ENCODE peak calls at places on chromosome 21, in ten cellular contexts. L is NCI-H748 treated with DMSO at 0.1 percent for 48 hours; K is stimulated activated CD4-positive, alpha-beta T cell treated with anti-CD3 and anti-CD28 coated beads, Interleukin-4, amount 100 ng/mL, for 24 hours; Q is coronary artery; Y is activated CD4-positive, alpha-beta T cell treated with anti-CD3 and anti-CD28 coated beads, Interleukin-2, amount 50 U/mL, for 24 hours; D is T-helper 1 cell; V is activated CD4-positive, CD25-positive, alpha-beta regulatory T cell; X is HCT116; E is foreskin keratinocyte; U is tibial artery. F is an unnamed sample.

GRCh38 chr21:46406001-46406400 is 52.7 kb upstream of the DIP2A start:
- DNase-seq in L (no peak), K (no peak), Q (no peak), Y (no peak), D (no peak), V (no peak), X (no peak), E (no peak), U (no peak), F (no peak)

GRCh38 chr21:34530264-34530663 is 18.3 kb upstream of the KCNE1 start:
- DNase-seq in L (no peak), K (no peak), Q (no peak), Y (no peak), D (no peak), V (no peak), X (no peak), E (no peak), U (no peak), F (no peak)

GRCh38 chr21:16851054-16851453 is 661.8 kb upstream of the CXADR start:
- DNase-seq in L (no peak), K (no peak), Q (no peak), Y (no peak), D (no peak), V (no peak), X (no peak), E (no peak), U (no peak), F (no peak)

GRCh38 chr21:42221581-42222345 is 2.8 kb downstream of the ABCG1 start:
- DNase-seq in L (no peak), K (no peak), Q (peak; percentile 73), Y (no peak), D (no peak), V (no peak), X (no peak), E (no peak), U (no peak), F (peak; percentile 23)

GRCh38 chr21:45514311-45515021 is 27.8 kb downstream of the SLC19A1 start:
- DNase-seq in L (no peak), K (no peak), Q (no peak), Y (no peak), D (no peak), V (no peak), X (no peak), E (no peak), U (peak; percentile 66), F (no peak)

GRCh38 chr21:43864313-43864805 is 664 bp upstream of the AGPAT3 start:
- DNase-seq in L (no peak), K (peak; percentile 40), Q (no peak), Y (peak; percentile 18), D (peak; percentile 17), V (no peak), X (peak; percentile 60), E (no peak), U (no peak), F (no peak)

GRCh38 chr21:45613881-45614280 is 29.6 kb upstream of the PCBP3 start:
- DNase-seq in L (no peak), K (no peak), Q (no peak), Y (no peak), D (no peak), V (no peak), X (no peak), E (no peak), U (peak; percentile 5), F (no peak)

GRCh38 chr21:45763074-45763473 is 119.5 kb downstream of the PCBP3 start:
- DNase-seq in L (no peak), K (no peak), Q (no peak), Y (no peak), D (no peak), V (no peak), X (no peak), E (no peak), U (no peak), F (no peak)

GRCh38 chr21:23543334-23543733 is 2063.9 kb downstream of the MRPL39 start:
- DNase-seq in L (no peak), K (no peak), Q (no peak), Y (no peak), D (no peak), V (no peak), X (no peak), E (no peak), U (no peak), F (no peak)

GRCh38 chr21:15293251-15293650 is 228.5 kb upstream of the NRIP1 start:
- DNase-seq in L (no peak), K (no peak), Q (no peak), Y (no peak), D (no peak), V (no peak), X (peak; percentile 15), E (peak; percentile 90), U (no peak), F (no peak)

GRCh38 chr21:39313042-39313456 is 383 bp downstream of the BRWD1 start:
- DNase-seq in L (no peak), K (no peak), Q (peak; percentile 81), Y (no peak), D (peak; percentile 31), V (peak; percentile 52), X (no peak), E (no peak), U (peak; percentile 66), F (no peak)

GRCh38 chr21:34887729-34888568 is 161.2 kb downstream of the RUNX1 start:
- DNase-seq in L (peak; percentile 38), K (peak; percentile 94), Q (peak; percentile 92), Y (peak; percentile 77), D (peak; percentile 79), V (peak; percentile 79), X (no peak), E (peak; percentile 81), U (peak; percentile 88), F (no peak)

GRCh38 chr21:41923641-41924342 is 30.0 kb downstream of the C2CD2 start:
- DNase-seq in L (no peak), K (no peak), Q (peak; percentile 82), Y (no peak), D (no peak), V (no peak), X (no peak), E (no peak), U (peak; percentile 76), F (no peak)

GRCh38 chr21:36835383-36835795 is 131.1 kb downstream of the HLCS start:
- DNase-seq in L (no peak), K (no peak), Q (no peak), Y (no peak), D (no peak), V (no peak), X (no peak), E (no peak), U (no peak), F (no peak)

GRCh38 chr21:46423546-46424061 is 35.1 kb upstream of the DIP2A start:
- DNase-seq in L (no peak), K (no peak), Q (no peak), Y (no peak), D (no peak), V (no peak), X (no peak), E (no peak), U (no peak), F (no peak)

GRCh38 chr21:45850181-45850580 is 131.4 kb upstream of the COL6A1 start:
- DNase-seq in L (no peak), K (no peak), Q (no peak), Y (no peak), D (no peak), V (no peak), X (no peak), E (no peak), U (no peak), F (no peak)

GRCh38 chr21:28127390-28127789 is 865.3 kb downstream of the LTN1 start:
- DNase-seq in L (no peak), K (no peak), Q (no peak), Y (no peak), D (no peak), V (no peak), X (no peak), E (no peak), U (no peak), F (no peak)

GRCh38 chr21:26125433-26126167 is 45.0 kb downstream of the APP start:
- DNase-seq in L (no peak), K (no peak), Q (no peak), Y (no peak), D (no peak), V (no peak), X (no peak), E (no peak), U (no peak), F (no peak)

GRCh38 chr21:45278156-45278911 is 9.4 kb downstream of the POFUT2 start:
- DNase-seq in L (no peak), K (no peak), Q (peak; percentile 47), Y (no peak), D (no peak), V (no peak), X (no peak), E (no peak), U (peak; percentile 51), F (no peak)

GRCh38 chr21:36454079-36454478 is 25.8 kb downstream of the CLDN14 start:
- DNase-seq in L (peak; percentile 47), K (no peak), Q (no peak), Y (no peak), D (no peak), V (no peak), X (no peak), E (no peak), U (no peak), F (no peak)

GRCh38 chr21:32592929-32593502 is 7.7 kb upstream of the TCP10L start:
- DNase-seq in L (no peak), K (no peak), Q (no peak), Y (no peak), D (no peak), V (no peak), X (no peak), E (no peak), U (peak; percentile 33), F (no peak)

GRCh38 chr21:45087022-45087823 is 12.8 kb downstream of the ADARB1 start:
- DNase-seq in L (no peak), K (no peak), Q (peak; percentile 24), Y (no peak), D (no peak), V (no peak), X (no peak), E (no peak), U (no peak), F (no peak)

GRCh38 chr21:46207920-46208571 is 20.5 kb downstream of the LSS start:
- DNase-seq in L (no peak), K (no peak), Q (no peak), Y (no peak), D (no peak), V (no peak), X (no peak), E (no peak), U (peak; percentile 60), F (no peak)

GRCh38 chr21:46126321-46127238 is 28.7 kb downstream of the COL6A2 start:
- DNase-seq in L (no peak), K (no peak), Q (peak; percentile 73), Y (no peak), D (no peak), V (no peak), X (no peak), E (no peak), U (peak; percentile 64), F (no peak)

GRCh38 chr21:35027558-35028450 is 21.3 kb downstream of the RUNX1 start:
- DNase-seq in L (no peak), K (no peak), Q (peak; percentile 28), Y (no peak), D (no peak), V (no peak), X (no peak), E (no peak), U (no peak), F (no peak)

GRCh38 chr21:32521736-32522360 is 63.5 kb downstream of the TCP10L start:
- DNase-seq in L (no peak), K (no peak), Q (no peak), Y (no peak), D (no peak), V (no peak), X (no peak), E (no peak), U (no peak), F (no peak)

GRCh38 chr21:34274001-34274400 is 89.8 kb upstream of the KCNE2 start:
- DNase-seq in L (no peak), K (no peak), Q (no peak), Y (no peak), D (no peak), V (no peak), X (no peak), E (no peak), U (no peak), F (no peak)

GRCh38 chr21:36733857-36734256 is 34.9 kb downstream of the SIM2 start:
- DNase-seq in L (no peak), K (no peak), Q (no peak), Y (no peak), D (no peak), V (no peak), X (no peak), E (no peak), U (no peak), F (no peak)